ENCODE peak calls at places on chromosomes 11 and 22, in five cellular contexts. J, T, F, W and R are unnamed samples.

GRCh38 chr11:77142091-77142975 is 14.3 kb downstream of the MYO7A start:
- DNase-seq in J (no peak), T (no peak), F (no peak), W (no peak), R (no peak)

GRCh38 chr11:17865765-17866428 is 131.3 kb downstream of the KCNC1 start:
- DNase-seq in J (no peak), T (no peak), F (no peak), W (no peak), R (no peak)

GRCh38 chr11:73372371-73372993 is 3.7 kb upstream of the RELT start:
- DNase-seq in J (peak), T (no peak), F (no peak), W (no peak), R (peak)

GRCh38 chr11:5928811-5929210 is 13.2 kb upstream of the OR56A3 start:
- DNase-seq in J (no peak), T (peak), F (no peak), W (no peak), R (no peak)

GRCh38 chr22:39300198-39300830 is 19.1 kb downstream of the RPL3 start:
- DNase-seq in J (no peak), T (no peak), F (no peak), W (no peak), R (peak)

GRCh38 chr11:72012091-72012630 is 13.5 kb downstream of the IL18BP start:
- DNase-seq in J (no peak), T (no peak), F (no peak), W (no peak), R (no peak)

GRCh38 chr11:61109671-61110070 is 7.4 kb downstream of the CD5 start:
- DNase-seq in J (no peak), T (no peak), F (no peak), W (no peak), R (no peak)

GRCh38 chr11:57974132-57974531 is 49.5 kb upstream of the OR9Q1 start:
- DNase-seq in J (no peak), T (no peak), F (no peak), W (no peak), R (no peak)

GRCh38 chr11:105609341-105609781 is 512 bp upstream of the GRIA4 start:
- DNase-seq in J (peak), T (no peak), F (peak), W (no peak), R (peak)

GRCh38 chr11:70012134-70012733 is 65.9 kb upstream of the ANO1 start:
- DNase-seq in J (no peak), T (no peak), F (no peak), W (no peak), R (no peak)
- H3K4me3 ChIP-seq in J (no peak), T (no peak), F (no peak), W (no peak), R (no peak)

DNA sequence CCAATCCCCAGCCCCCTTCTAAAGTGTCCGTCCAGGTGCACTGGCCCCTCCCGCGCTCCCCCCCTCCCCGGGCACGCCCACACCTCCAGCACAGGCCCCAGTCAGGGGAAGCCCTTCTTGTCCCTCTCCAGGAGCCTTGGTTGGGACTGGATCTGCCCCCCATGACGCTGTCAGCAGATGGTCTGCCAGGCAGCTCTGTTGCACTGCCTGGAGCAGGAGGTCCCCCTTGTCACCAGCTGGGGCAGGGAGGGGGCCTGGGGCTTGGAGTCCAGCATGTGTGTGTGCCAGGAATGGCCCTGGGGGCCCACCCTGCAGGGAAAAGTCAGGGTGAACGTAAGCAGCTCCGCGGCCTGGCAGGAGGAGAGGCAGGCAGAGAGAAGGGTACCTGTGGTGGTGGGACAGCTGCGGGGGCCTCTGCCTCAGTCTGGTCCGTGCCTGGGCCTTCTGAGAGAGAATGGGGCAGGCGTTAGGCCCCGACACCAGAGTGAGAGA is 1.6 kb downstream of the IRF7 start:
- DNase-seq in J (no peak), T (no peak), F (no peak), W (no peak), R (no peak)
- H3K4me3 ChIP-seq in J (no peak), T (no peak), F (no peak), W (no peak), R (no peak)

GRCh38 chr11:122100222-122101080 is 15.6 kb downstream of the BLID start:
- DNase-seq in J (peak), T (no peak), F (peak), W (no peak), R (peak)
- H3K4me3 ChIP-seq in J (peak), T (peak), F (peak), W (peak), R (no peak)

DNA sequence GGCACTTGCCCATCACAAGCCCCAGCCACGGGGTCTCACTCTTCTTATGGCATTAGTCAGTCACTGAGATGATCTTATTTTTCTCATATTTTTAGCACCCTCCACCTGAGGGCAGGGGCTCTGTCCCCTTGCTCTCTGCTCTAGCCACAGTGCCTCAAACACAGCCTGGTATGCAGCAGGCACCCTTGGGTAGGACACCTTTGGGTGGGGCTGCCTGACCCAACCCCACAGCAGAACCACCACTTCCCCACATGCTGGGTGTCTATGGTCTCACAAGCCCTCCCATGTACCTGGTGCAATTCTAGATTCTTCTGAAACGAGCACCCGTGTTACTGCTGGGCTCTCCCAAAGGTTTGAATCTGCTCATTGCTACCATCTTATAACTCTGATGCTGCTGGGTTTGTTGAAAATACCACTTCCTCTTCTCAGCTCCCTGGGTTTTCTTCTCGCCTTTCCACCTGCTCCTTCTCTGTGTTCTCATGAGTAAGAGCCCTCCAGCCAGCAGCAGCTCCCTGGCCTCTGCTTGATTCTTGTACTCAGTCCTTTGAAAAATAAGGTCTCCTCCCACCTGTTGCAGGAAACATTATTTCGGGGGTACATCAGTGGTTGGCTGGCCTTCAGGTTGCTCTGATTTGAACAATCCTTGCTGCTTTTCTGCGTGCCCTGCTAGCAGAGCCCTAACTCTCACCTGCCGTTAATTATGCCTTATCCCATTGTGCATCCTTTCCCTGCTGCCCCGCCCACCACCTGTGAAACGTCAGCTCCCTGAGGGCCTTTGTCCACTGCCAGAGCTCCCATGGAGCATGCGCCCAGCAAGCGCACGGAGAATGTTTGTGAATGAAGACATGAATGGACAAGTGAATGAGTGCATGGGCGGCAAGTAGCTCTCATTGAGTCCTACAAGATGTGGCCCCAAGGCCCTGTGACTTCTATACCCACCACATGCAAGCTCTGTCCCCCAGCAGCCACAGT is 1181.6 kb downstream of the TBC1D22A start:
- DNase-seq in J (no peak), T (peak), F (no peak), W (no peak), R (no peak)
- H3K4me3 ChIP-seq in J (no peak), T (no peak), F (no peak), W (no peak), R (no peak)

GRCh38 chr22:50732681-50733080 is 5.3 kb upstream of the ACR start:
- DNase-seq in J (no peak), T (no peak), F (no peak), W (no peak), R (no peak)

GRCh38 chr22:50730013-50730891 is 7.8 kb upstream of the ACR start:
- DNase-seq in J (no peak), T (no peak), F (no peak), W (no peak), R (no peak)

GRCh38 chr22:50730941-50731661 is 6.9 kb upstream of the ACR start:
- DNase-seq in J (no peak), T (no peak), F (no peak), W (no peak), R (peak)

GRCh38 chr22:50733521-50734342 is 4.3 kb upstream of the ACR start:
- DNase-seq in J (peak), T (no peak), F (no peak), W (peak), R (no peak)

GRCh38 chr22:50731811-50732624 is 6.0 kb upstream of the ACR start:
- DNase-seq in J (peak), T (no peak), F (peak), W (no peak), R (no peak)
- H3K4me3 ChIP-seq in J (no peak), T (no peak), F (no peak), W (no peak), R (no peak)

GRCh38 chr22:27474711-27475547 is 326.6 kb downstream of the MN1 start:
- DNase-seq in J (peak), T (no peak), F (peak), W (peak), R (peak)
- H3K4me3 ChIP-seq in J (no peak), T (no peak), F (no peak), W (no peak), R (no peak)

DNA sequence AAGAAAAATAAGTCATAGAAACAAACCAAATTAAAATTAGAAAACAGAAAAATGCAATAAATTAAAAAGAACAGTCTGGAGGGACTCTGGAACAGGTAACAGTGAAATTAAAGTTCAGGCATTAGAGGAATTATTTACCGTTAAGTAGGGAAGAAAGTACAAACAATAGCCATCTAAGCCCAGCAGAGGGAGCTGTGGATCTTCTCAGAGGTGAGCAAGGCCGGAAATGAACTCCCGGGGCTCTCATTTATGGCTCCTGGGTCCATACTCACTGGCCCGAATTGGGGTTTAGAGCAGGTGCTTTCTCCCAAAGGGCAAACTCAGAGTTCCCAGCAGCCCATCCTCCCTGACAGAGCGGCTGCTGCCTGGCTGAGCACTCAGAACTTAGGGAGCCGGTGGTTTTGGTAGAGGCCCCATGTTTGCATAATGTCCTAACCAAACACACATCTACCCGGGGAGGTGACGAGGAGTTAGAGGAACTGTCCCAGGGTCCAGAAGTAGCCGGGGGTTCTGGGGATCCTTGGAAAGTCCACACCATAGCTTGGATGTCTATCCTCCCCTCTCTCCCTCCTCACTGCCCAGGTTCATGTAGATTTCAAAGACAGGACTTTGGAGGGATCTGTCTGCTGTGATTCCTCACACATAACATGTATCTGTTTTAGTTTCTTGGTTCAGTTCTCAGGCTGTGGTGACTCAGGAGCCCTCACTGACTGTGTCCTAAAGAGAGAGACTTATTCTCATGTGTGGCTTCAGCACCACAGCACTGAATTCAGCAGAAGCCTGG is 87.7 kb upstream of the VPREB1 start:
- DNase-seq in J (peak), T (no peak), F (peak), W (peak), R (peak)
- H3K4me3 ChIP-seq in J (no peak), T (no peak), F (no peak), W (no peak), R (no peak)

DNA sequence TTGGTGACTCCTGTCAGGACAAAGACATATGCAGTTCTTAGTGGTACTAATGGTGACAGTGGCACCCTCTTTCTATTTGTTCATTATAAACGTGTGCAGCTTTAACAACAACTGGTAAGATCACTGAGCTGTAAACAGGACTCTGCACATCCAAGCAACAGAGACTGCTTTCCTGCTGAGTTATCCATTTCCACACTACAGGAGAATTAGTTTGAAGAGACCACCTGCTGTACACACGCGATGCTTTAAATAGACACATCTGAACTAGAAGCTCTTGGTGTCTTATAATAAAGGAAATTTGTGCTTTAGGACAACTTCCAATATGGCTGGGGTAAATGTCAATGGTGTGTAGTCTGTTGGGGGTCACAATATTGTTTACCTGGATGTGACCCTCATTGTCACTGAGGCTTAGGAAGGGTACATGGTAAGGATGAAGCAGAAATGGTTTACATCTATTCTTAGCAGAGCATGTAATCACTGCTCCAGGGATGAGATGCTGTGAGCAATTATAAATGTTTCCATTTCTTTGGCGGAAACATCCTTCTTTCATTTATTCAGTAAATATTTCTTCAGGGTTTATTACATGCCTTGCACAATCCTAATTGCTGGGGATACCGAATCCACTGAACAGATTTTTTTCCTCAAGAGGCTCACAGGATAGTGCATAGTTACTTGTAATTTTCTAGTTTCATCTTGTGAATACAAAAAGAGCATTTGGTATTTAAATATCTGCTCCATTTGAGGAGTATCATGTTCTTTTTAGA is 354.0 kb upstream of the CCDC90B start:
- DNase-seq in J (no peak), T (no peak), F (no peak), W (no peak), R (no peak)
- H3K4me3 ChIP-seq in J (no peak), T (no peak), F (no peak), W (no peak), R (no peak)

GRCh38 chr11:1854132-1854948 is 1.5 kb downstream of the LSP1 start:
- DNase-seq in J (no peak), T (no peak), F (no peak), W (no peak), R (no peak)

GRCh38 chr11:1856306-1857005 is 3.6 kb downstream of the LSP1 start:
- DNase-seq in J (no peak), T (no peak), F (no peak), W (no peak), R (no peak)

GRCh38 chr11:1853376-1854131 is 670 bp downstream of the LSP1 start:
- DNase-seq in J (no peak), T (no peak), F (no peak), W (no peak), R (no peak)

GRCh38 chr11:1855886-1856265 is 3.0 kb downstream of the LSP1 start:
- DNase-seq in J (no peak), T (no peak), F (no peak), W (no peak), R (no peak)

DNA sequence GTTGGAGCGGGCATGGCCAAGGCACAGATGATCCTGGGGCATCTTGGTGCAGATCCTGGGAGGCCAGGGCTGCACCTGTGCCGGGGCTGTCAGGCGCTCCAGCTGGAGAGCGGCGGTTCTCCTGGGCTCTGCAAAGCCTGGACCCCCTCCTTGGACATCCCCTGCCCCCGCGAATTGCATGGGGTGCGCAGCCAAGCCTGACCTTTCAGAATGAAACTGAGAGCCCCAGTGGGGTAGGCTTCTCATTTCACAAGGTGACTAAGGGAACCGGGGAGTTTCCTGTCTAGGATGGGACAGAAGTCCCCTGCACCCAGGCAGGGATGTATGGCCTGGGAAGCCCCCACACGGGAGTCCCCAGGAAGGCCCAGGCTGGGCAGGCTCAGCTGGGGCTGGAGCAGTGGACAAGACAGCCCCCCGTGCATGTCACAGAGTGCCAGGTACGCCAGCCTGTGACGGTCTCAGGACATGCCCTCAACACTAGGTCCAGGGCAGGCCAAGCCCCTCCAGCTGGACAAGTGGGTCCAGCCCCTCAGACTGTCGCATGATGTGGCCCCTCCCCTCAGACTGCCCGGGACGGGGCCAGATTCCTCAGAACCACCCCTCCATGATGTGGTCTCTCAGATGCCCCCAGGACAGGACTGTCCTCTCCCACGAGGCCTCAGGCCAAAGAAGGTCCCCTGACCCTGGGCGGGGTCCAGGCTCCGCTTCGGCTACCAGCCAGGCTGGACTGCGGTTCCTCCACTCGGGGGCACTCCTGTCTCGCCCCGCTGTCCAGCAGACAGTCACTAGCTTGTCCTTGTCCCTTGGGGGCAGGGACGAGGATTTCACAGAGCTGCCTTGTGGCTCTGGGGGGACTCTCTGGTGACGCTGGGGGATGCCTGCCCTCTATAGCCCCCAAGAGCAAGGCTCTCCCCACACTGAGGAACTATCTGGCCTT is 2.3 kb downstream of the LSP1 start:
- DNase-seq in J (no peak), T (no peak), F (no peak), W (no peak), R (no peak)
- H3K4me3 ChIP-seq in J (no peak), T (no peak), F (no peak), W (no peak), R (no peak)